ENCODE peak calls at places on chromosome 11, in four cellular contexts. T is GM12878, J is K562, Q is HepG2. E is an unnamed sample.

GRCh38 chr11:33967451-33967850 is 75.6 kb upstream of the LMO2 start:
- DNase-seq in T (no peak), J (no peak), Q (no peak), E (no peak)

GRCh38 chr11:83717551-83717950 is 431.4 kb upstream of the CCDC90B start:
- DNase-seq in Q (no peak), T (no peak), J (no peak), E (no peak)

GRCh38 chr11:74686792-74687191 is 44.4 kb downstream of the CHRDL2 start:
- DNase-seq in J (no peak), Q (no peak), T (no peak), E (no peak)

GRCh38 chr11:2377511-2378443 is 667 bp downstream of the CD81 start:
- DNase-seq in T (no peak), J (peak), Q (no peak), E (peak)

GRCh38 chr11:106425819-106426218 is 348.4 kb downstream of the AASDHPPT start:
- DNase-seq in T (no peak), Q (no peak), J (no peak), E (no peak)

GRCh38 chr11:61279934-61280656 is 15.0 kb downstream of the VWCE start:
- DNase-seq in T (no peak), J (no peak), Q (no peak), E (no peak)

GRCh38 chr11:61679893-61680621 is at the start of gene DAGLA:
- DNase-seq in T (no peak), Q (peak), J (peak), E (peak)

GRCh38 chr11:4393209-4394196 is at the start of gene TRIM21:
- DNase-seq in Q (peak), J (peak), T (peak), E (peak)

GRCh38 chr11:63274776-63275175 is 31.4 kb upstream of the SLC22A25 start:
- DNase-seq in Q (peak), T (no peak), J (no peak), E (no peak)

GRCh38 chr11:115430345-115430744 is 73.9 kb downstream of the CADM1 start:
- DNase-seq in J (no peak), T (no peak), Q (no peak), E (no peak)

GRCh38 chr11:100676901-100677300 is 10.2 kb upstream of the ARHGAP42 start:
- DNase-seq in Q (peak), J (no peak), T (no peak), E (no peak)

GRCh38 chr11:115222218-115222862 is 281.9 kb downstream of the CADM1 start:
- DNase-seq in J (peak), T (peak), Q (peak), E (no peak)

GRCh38 chr11:30683176-30683575 is 97.0 kb upstream of the MPPED2 start:
- DNase-seq in Q (no peak), T (no peak), J (no peak), E (no peak)

GRCh38 chr11:3094223-3094824 is 37.1 kb upstream of the CARS1 start:
- DNase-seq in J (no peak), T (no peak), Q (no peak), E (no peak)

GRCh38 chr11:28899706-28900105 is 791.5 kb downstream of the METTL15 start:
- DNase-seq in T (no peak), Q (no peak), J (no peak), E (no peak)

GRCh38 chr11:90916706-90917105 is 693.9 kb upstream of the CHORDC1 start:
- DNase-seq in J (no peak), Q (no peak), T (no peak), E (no peak)

GRCh38 chr11:27700351-27701261 is at the start of gene BDNF:
- DNase-seq in T (no peak), Q (no peak), J (no peak), E (peak)

GRCh38 chr11:5696210-5696609 is 6.6 kb downstream of the TRIM22 start:
- DNase-seq in J (no peak), Q (no peak), T (no peak), E (no peak)

GRCh38 chr11:121553367-121553766 is 100.6 kb upstream of the SORL1-AS1 start:
- DNase-seq in Q (no peak), J (no peak), T (no peak), E (no peak)

GRCh38 chr11:42967653-42968052 is 344.1 kb upstream of the API5 start:
- DNase-seq in J (no peak), Q (no peak), T (no peak), E (no peak)

GRCh38 chr11:104462346-104462745 is 298.4 kb upstream of the PDGFD start:
- DNase-seq in Q (no peak), J (no peak), T (no peak), E (no peak)

GRCh38 chr11:129102225-129102624 is 89.9 kb downstream of the ARHGAP32 start:
- DNase-seq in Q (no peak), T (no peak), J (no peak), E (no peak)

GRCh38 chr11:43748095-43748494 is 67.6 kb downstream of the HSD17B12 start:
- DNase-seq in J (no peak), Q (no peak), T (no peak), E (no peak)

GRCh38 chr11:8292351-8292750 is 28.7 kb upstream of the LMO1 start:
- DNase-seq in J (no peak), T (no peak), Q (no peak), E (no peak)

GRCh38 chr11:47067401-47067800 is 109.3 kb downstream of the ARFGAP2 start:
- DNase-seq in Q (no peak), J (no peak), T (no peak), E (no peak)

GRCh38 chr11:73972187-73972586 is 10.5 kb downstream of the UCP2 start:
- DNase-seq in J (no peak), T (no peak), Q (no peak), E (no peak)

GRCh38 chr11:77966338-77966737 is 28.1 kb downstream of the INTS4 start:
- DNase-seq in T (no peak), Q (no peak), J (no peak), E (no peak)

GRCh38 chr11:3840289-3840869 is 380 bp downstream of the RHOG start:
- DNase-seq in J (no peak), Q (no peak), T (no peak), E (no peak)

GRCh38 chr11:57240007-57240406 is 3.0 kb upstream of the APLNR start:
- DNase-seq in T (no peak), Q (no peak), J (no peak), E (no peak)

GRCh38 chr11:129980086-129980485 is 22.5 kb downstream of the PRDM10 start:
- DNase-seq in Q (no peak), T (no peak), J (no peak), E (no peak)

GRCh38 chr11:73012121-73012863 is 129.8 kb downstream of the FCHSD2 start:
- DNase-seq in J (no peak), T (no peak), Q (no peak), E (no peak)

GRCh38 chr11:127639916-127640315 is 639.3 kb upstream of the KIRREL3 start:
- DNase-seq in J (no peak), T (no peak), Q (no peak), E (no peak)

GRCh38 chr11:14539867-14540475 is 19.8 kb upstream of the PSMA1 start:
- DNase-seq in Q (no peak), T (no peak), J (no peak), E (no peak)

GRCh38 chr11:31805037-31805628 is 6.0 kb downstream of the PAX6 start:
- DNase-seq in Q (no peak), T (no peak), J (no peak), E (no peak)

GRCh38 chr11:454801-455565 is 4.9 kb downstream of the PTDSS2 start:
- DNase-seq in T (no peak), Q (no peak), J (no peak), E (no peak)

GRCh38 chr11:65014146-65014960 is at the start of gene ARL2:
- DNase-seq in T (no peak), Q (peak), J (peak), E (no peak)

GRCh38 chr11:100719809-100720221 is 32.7 kb downstream of the ARHGAP42 start:
- DNase-seq in J (peak), Q (no peak), T (no peak), E (no peak)

GRCh38 chr11:94787798-94788197 is 19.6 kb downstream of the AMOTL1 start:
- DNase-seq in Q (no peak), T (no peak), J (peak), E (no peak)

GRCh38 chr11:94785509-94785908 is 17.4 kb downstream of the AMOTL1 start:
- DNase-seq in J (no peak), T (no peak), Q (no peak), E (no peak)

GRCh38 chr11:94790771-94791180 is 22.6 kb downstream of the AMOTL1 start:
- DNase-seq in Q (no peak), T (no peak), J (no peak), E (no peak)

GRCh38 chr11:94786264-94787126 is 18.3 kb downstream of the AMOTL1 start:
- DNase-seq in Q (peak), T (no peak), J (no peak), E (peak)

GRCh38 chr11:94788396-94788795 is 20.2 kb downstream of the AMOTL1 start:
- DNase-seq in T (no peak), J (no peak), Q (no peak), E (no peak)
- TF ChIP-seq FOXM1 in T (no peak), J (no peak), Q (no peak), E (no peak)

GRCh38 chr11:12215192-12215591 is 104.8 kb downstream of the MICAL2 start:
- DNase-seq in J (no peak), T (no peak), Q (no peak), E (no peak)
- TF ChIP-seq SP1 in J (no peak), T (no peak), Q (no peak), E (no peak)

GRCh38 chr11:35138606-35138948 is 394 bp upstream of the CD44 start:
- DNase-seq in Q (no peak), T (no peak), J (no peak), E (no peak)

GRCh38 chr11:35141034-35141433 is 2.1 kb downstream of the CD44 start:
- DNase-seq in J (no peak), Q (no peak), T (no peak), E (no peak)

GRCh38 chr11:35139883-35140282 is 912 bp downstream of the CD44 start:
- DNase-seq in J (no peak), Q (no peak), T (no peak), E (no peak)

GRCh38 chr11:35138058-35138457 is 913 bp upstream of the CD44 start:
- DNase-seq in J (no peak), T (no peak), Q (no peak), E (no peak)

GRCh38 chr11:35138949-35139881 is at the start of gene CD44:
- DNase-seq in T (no peak), Q (no peak), J (peak), E (no peak)
- TF ChIP-seq FOXM1 in T (no peak), Q (no peak), J (no peak), E (no peak)

GRCh38 chr11:70326843-70327242 is 56.4 kb downstream of the PPFIA1 start:
- DNase-seq in T (no peak), Q (no peak), J (no peak), E (no peak)

GRCh38 chr11:70331901-70332300 is 61.4 kb downstream of the PPFIA1 start:
- DNase-seq in J (no peak), Q (no peak), T (no peak), E (no peak)

GRCh38 chr11:70327717-70328116 is 57.2 kb downstream of the PPFIA1 start:
- DNase-seq in T (peak), J (no peak), Q (no peak), E (no peak)

GRCh38 chr11:70326365-70326803 is 55.9 kb downstream of the PPFIA1 start:
- DNase-seq in J (no peak), T (no peak), Q (no peak), E (no peak)

GRCh38 chr11:70328556-70328955 is 58.1 kb downstream of the PPFIA1 start:
- DNase-seq in Q (no peak), T (no peak), J (no peak), E (no peak)
- TF ChIP-seq SP1 in Q (no peak), T (no peak), J (no peak), E (no peak)

GRCh38 chr11:119612814-119613213 is 116.2 kb downstream of the NECTIN1 start:
- DNase-seq in T (no peak), Q (no peak), J (no peak), E (no peak)
- TF ChIP-seq FOXM1 in T (no peak), Q (no peak), J (no peak), E (no peak)

GRCh38 chr11:86041975-86042378 is 26.9 kb downstream of the PICALM start:
- DNase-seq in Q (peak), T (peak), J (peak), E (peak)
- TF ChIP-seq SP1 in Q (no peak), T (no peak), J (peak), E (no peak)

GRCh38 chr11:69711824-69712801 is 8.3 kb upstream of the FGF19 start:
- DNase-seq in Q (no peak), T (no peak), J (no peak), E (no peak)
- TF ChIP-seq FOXM1 in Q (no peak), T (no peak), J (no peak), E (no peak)